ENCODE peak calls at places on chromosomes 4 and X, in seven cellular contexts. J is substantia nigra, Y is cardiac muscle cell, M is PC-3, E is foreskin keratinocyte, O is neural progenitor cell, I is colonic mucosa. D is an unnamed sample.

GRCh38 chrX:104270916-104271512 is 16.3 kb upstream of the ESX1 start:
- DNase-seq in J (peak), E (no peak), O (peak), I (peak), M (peak), Y (peak), D (no peak)

GRCh38 chr4:142408003-142408441 is 438.1 kb downstream of the INPP4B start:
- DNase-seq in Y (peak), M (peak), O (no peak), J (no peak), E (peak), I (no peak), D (peak)

GRCh38 chrX:20118065-20118824 is 1.5 kb upstream of the MAP7D2 start:
- DNase-seq in O (no peak), M (peak), E (peak), I (peak), Y (no peak), J (no peak), D (no peak)

GRCh38 chr4:184899261-184900134 is 73.7 kb upstream of the ACSL1 start:
- DNase-seq in E (peak), Y (peak), M (peak), J (no peak), I (peak), O (no peak), D (peak)

GRCh38 chrX:35439692-35440091 is 358.4 kb upstream of the MAGEB16 start:
- DNase-seq in M (no peak), I (peak), O (no peak), E (no peak), J (no peak), Y (no peak), D (no peak)

GRCh38 chr4:40915318-40916217 is 165.8 kb downstream of the NSUN7 start:
- DNase-seq in I (no peak), J (no peak), M (no peak), O (peak), Y (no peak), E (no peak), D (no peak)

GRCh38 chr4:89586864-89587263 is 250.1 kb downstream of the SNCA start:
- DNase-seq in O (peak), I (no peak), J (no peak), Y (peak), E (no peak), M (peak), D (no peak)

GRCh38 chr4:52560844-52561280 is 98.2 kb downstream of the USP46 start:
- DNase-seq in J (no peak), I (no peak), O (no peak), Y (peak), E (peak), M (no peak), D (peak)

GRCh38 chrX:115330498-115331138 is 41.1 kb downstream of the LUZP4 start:
- DNase-seq in O (peak), M (peak), Y (peak), E (peak), J (peak), I (peak), D (no peak)

GRCh38 chrX:148381603-148382002 is 118.8 kb upstream of the AFF2 start:
- DNase-seq in O (no peak), I (no peak), E (no peak), M (no peak), Y (no peak), J (no peak), D (no peak)

GRCh38 chrX:9456250-9457074 is 8.4 kb upstream of the TBL1X start:
- DNase-seq in O (no peak), J (no peak), Y (no peak), M (peak), E (no peak), I (no peak), D (no peak)

GRCh38 chrX:116239944-116240391 is 69.4 kb downstream of the AGTR2 start:
- DNase-seq in O (no peak), M (peak), I (peak), E (peak), Y (peak), J (no peak), D (peak)

GRCh38 chr4:172898715-172899114 is 269.9 kb upstream of the GALNT7 start:
- DNase-seq in M (no peak), J (no peak), E (no peak), O (no peak), Y (no peak), I (peak), D (no peak)

GRCh38 chr4:74283614-74284013 is 24.7 kb upstream of the EPGN start:
- DNase-seq in M (peak), I (no peak), J (no peak), O (no peak), E (peak), Y (peak), D (peak)

GRCh38 chrX:111103246-111103645 is 7.3 kb downstream of the PAK3 start:
- DNase-seq in I (no peak), E (no peak), J (no peak), Y (no peak), O (no peak), M (no peak), D (no peak)

GRCh38 chrX:140661657-140662056 is 47.9 kb upstream of the LINC00632 start:
- DNase-seq in Y (peak), J (no peak), E (no peak), I (no peak), O (no peak), M (peak), D (no peak)

GRCh38 chr4:84491420-84491819 is 7.7 kb downstream of the NKX6-1 start:
- DNase-seq in M (no peak), O (peak), I (no peak), J (no peak), E (no peak), Y (no peak), D (no peak)

GRCh38 chr4:56215901-56216300 is 171.4 kb downstream of the AASDH start:
- DNase-seq in O (no peak), J (no peak), I (peak), M (peak), Y (peak), E (no peak), D (peak)

GRCh38 chr4:185165605-185166063 is 22.6 kb downstream of the SLC25A4 start:
- DNase-seq in I (no peak), M (no peak), J (no peak), Y (peak), O (no peak), E (no peak), D (no peak)

DNA sequence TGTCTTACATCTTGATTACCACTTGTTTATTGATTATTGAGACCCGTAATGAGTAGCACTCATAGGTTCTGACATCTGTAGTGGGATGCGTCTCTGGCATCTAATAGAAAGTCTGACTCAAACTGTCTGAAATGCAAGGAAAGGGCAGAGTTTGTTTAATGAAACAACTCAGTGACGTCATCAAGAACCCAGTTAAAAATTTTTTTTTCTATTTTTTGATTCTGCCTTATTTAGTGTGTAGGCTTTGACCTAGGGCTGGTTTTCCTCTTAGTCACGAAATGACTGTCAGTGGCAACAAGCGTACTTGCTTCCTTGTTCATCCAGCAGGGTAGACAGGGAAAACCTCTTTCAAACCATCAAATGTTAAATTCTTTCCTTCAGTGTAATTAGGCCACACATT is 3.1 kb upstream of the CDKL5 start:
- DNase-seq in I (no peak), Y (peak), E (peak), O (no peak), J (no peak), M (peak), D (peak)
- H3K27ac ChIP-seq in I (no peak), Y (no peak), E (no peak), O (no peak), J (no peak), M (peak), D (peak)

GRCh38 chr4:120555058-120555457 is 367.5 kb downstream of the PRDM5 start:
- DNase-seq in J (no peak), O (no peak), E (no peak), Y (no peak), I (no peak), M (no peak), D (no peak)

GRCh38 chr4:120557372-120557771 is 365.2 kb downstream of the PRDM5 start:
- DNase-seq in M (no peak), I (no peak), O (no peak), E (no peak), J (no peak), Y (no peak), D (no peak)

DNA sequence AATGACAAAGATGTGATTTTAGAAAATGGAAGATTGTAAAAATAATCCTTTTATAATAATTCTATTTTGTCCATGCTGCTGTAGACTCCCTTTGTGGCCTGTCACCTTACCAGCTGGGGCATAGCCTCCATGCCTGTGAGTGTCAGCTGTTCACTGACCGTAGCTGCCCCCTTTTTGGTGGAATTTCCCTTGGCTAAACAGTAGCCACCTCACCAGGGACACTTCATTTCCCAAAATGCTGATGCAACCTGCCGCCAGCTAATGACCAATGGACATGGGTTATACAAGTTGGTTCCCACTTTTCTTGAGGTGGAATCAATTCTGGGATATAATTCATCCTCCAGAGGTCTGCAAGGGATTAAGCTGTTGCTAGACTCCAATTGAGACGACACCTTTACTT is 368.4 kb downstream of the PRDM5 start:
- DNase-seq in Y (no peak), M (no peak), J (no peak), I (no peak), E (no peak), O (no peak), D (no peak)
- H3K27ac ChIP-seq in Y (no peak), M (no peak), J (no peak), I (no peak), E (no peak), O (no peak), D (no peak)

DNA sequence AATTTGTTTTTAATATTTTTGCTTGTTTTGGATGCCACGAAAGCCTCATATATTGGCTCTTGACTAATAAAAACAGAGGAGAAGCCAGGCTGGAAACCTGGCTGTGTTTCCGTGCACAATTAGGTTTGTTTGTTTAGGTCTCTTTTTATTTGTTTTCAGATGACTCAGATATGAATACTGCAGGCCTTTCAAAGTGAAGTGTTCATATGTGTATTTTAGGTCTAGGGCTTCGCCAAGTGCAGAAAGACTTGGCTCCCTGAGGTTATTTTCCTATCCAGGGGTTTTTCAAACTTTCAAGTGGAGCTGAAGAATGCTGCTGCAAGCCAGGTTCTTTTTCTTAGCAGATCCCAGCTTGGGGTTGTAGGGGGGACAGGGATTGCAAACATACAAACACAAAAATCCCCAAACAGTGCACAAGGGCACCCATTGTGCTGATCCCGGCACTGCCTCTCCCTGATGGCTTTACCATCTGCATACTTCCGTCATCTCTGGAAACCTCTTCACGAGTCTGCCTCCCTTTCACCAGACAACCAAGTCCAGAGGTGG is 108.4 kb downstream of the SMIM20 start:
- DNase-seq in O (no peak), E (peak), Y (no peak), M (peak), I (no peak), J (no peak), D (peak)
- H3K27ac ChIP-seq in O (no peak), E (no peak), Y (no peak), M (peak), I (peak), J (no peak), D (no peak)

DNA sequence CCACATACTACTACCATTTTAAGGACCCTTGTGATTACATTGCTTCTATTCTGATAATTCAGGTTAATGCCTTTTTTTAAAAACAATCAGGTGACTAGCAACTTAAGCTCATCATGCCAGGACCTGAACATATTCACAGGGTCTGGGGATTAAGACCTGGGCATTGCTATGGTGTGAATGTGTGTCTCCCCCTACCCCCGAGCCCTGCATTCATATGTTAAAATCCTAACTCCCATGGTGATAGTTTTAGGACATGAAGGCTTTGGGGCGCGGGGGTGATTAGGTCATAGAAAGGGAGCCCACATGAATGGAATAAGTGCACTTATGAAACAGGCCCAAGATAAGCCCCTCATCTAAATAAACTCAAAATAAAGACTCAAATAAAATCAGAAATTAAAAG is 734.4 kb upstream of the PABPC4L start:
- DNase-seq in I (no peak), M (no peak), Y (no peak), E (no peak), O (peak), J (no peak), D (no peak)
- H3K27ac ChIP-seq in I (no peak), M (no peak), Y (no peak), E (no peak), O (no peak), J (no peak), D (no peak)

GRCh38 chr4:87093443-87094123 is 126.8 kb downstream of the KLHL8 start:
- DNase-seq in M (peak), I (peak), Y (peak), J (peak), E (peak), O (peak), D (peak)
- H3K27ac ChIP-seq in M (peak), I (peak), Y (no peak), J (no peak), E (peak), O (no peak), D (peak)